ENCODE peak calls at places on chromosomes 12 and 14, in eight cellular contexts. One of them, this sample, is unnamed. For H3K27me3, the result is how much of the 10 kb centered on the place peaks cover.

GRCh38 chr14:23640524-23641141 is 4.5 kb downstream of the DHRS2 start:
- DNase-seq in mesenchymal stem cell: no peak
- DNase-seq in PC-3: peak
- DNase-seq in psoas muscle: no peak
- DNase-seq in colonic mucosa: peak
- DNase-seq in mammary epithelial cell: peak
- DNase-seq in IMR-90: peak
- DNase-seq in left ventricle myocardium inferior: peak
- DNase-seq in this sample: peak

GRCh38 chr14:22168092-22168955 is 420.7 kb downstream of the DAD1 start:
- DNase-seq in mesenchymal stem cell: peak
- DNase-seq in PC-3: peak
- DNase-seq in psoas muscle: no peak
- DNase-seq in colonic mucosa: no peak
- DNase-seq in mammary epithelial cell: no peak
- DNase-seq in IMR-90: peak
- DNase-seq in left ventricle myocardium inferior: no peak
- DNase-seq in this sample: no peak

GRCh38 chr14:53215101-53215500 is 62.0 kb upstream of the DDHD1 start:
- DNase-seq in mesenchymal stem cell: no peak
- DNase-seq in PC-3: no peak
- DNase-seq in psoas muscle: no peak
- DNase-seq in colonic mucosa: no peak
- DNase-seq in mammary epithelial cell: no peak
- DNase-seq in IMR-90: no peak
- DNase-seq in left ventricle myocardium inferior: no peak
- DNase-seq in this sample: no peak

GRCh38 chr12:93978553-93978952 is 169.8 kb upstream of the PLXNC1 start:
- DNase-seq in mesenchymal stem cell: peak
- DNase-seq in PC-3: peak
- DNase-seq in psoas muscle: no peak
- DNase-seq in colonic mucosa: no peak
- DNase-seq in mammary epithelial cell: peak
- DNase-seq in IMR-90: peak
- DNase-seq in left ventricle myocardium inferior: no peak
- DNase-seq in this sample: no peak

GRCh38 chr12:51334774-51335173 is 10.8 kb upstream of the BIN2 start:
- DNase-seq in mesenchymal stem cell: no peak
- DNase-seq in PC-3: no peak
- DNase-seq in psoas muscle: no peak
- DNase-seq in colonic mucosa: peak
- DNase-seq in mammary epithelial cell: no peak
- DNase-seq in IMR-90: peak
- DNase-seq in left ventricle myocardium inferior: no peak
- DNase-seq in this sample: no peak

GRCh38 chr14:25945746-25946145 is 652.1 kb downstream of the NOVA1 start:
- DNase-seq in mesenchymal stem cell: no peak
- DNase-seq in PC-3: no peak
- DNase-seq in psoas muscle: no peak
- DNase-seq in colonic mucosa: no peak
- DNase-seq in mammary epithelial cell: no peak
- DNase-seq in IMR-90: no peak
- DNase-seq in left ventricle myocardium inferior: no peak
- DNase-seq in this sample: no peak

GRCh38 chr14:33938131-33938949 is 12.5 kb downstream of the EGLN3 start:
- DNase-seq in mesenchymal stem cell: peak
- DNase-seq in PC-3: peak
- DNase-seq in psoas muscle: peak
- DNase-seq in colonic mucosa: peak
- DNase-seq in mammary epithelial cell: peak
- DNase-seq in IMR-90: no peak
- DNase-seq in left ventricle myocardium inferior: peak
- DNase-seq in this sample: no peak

GRCh38 chr12:95838125-95838524 is 20.6 kb upstream of the SNRPF start:
- DNase-seq in mesenchymal stem cell: no peak
- DNase-seq in PC-3: peak
- DNase-seq in psoas muscle: no peak
- DNase-seq in colonic mucosa: peak
- DNase-seq in mammary epithelial cell: no peak
- DNase-seq in IMR-90: peak
- DNase-seq in left ventricle myocardium inferior: no peak
- DNase-seq in this sample: peak

GRCh38 chr14:90276627-90277367 is 20.4 kb downstream of the PSMC1 start:
- DNase-seq in mesenchymal stem cell: no peak
- DNase-seq in PC-3: peak
- DNase-seq in psoas muscle: no peak
- DNase-seq in colonic mucosa: no peak
- DNase-seq in mammary epithelial cell: no peak
- DNase-seq in IMR-90: peak
- DNase-seq in left ventricle myocardium inferior: no peak
- DNase-seq in this sample: no peak

GRCh38 chr12:110347767-110348166 is 55.7 kb downstream of the ANAPC7 start:
- DNase-seq in mesenchymal stem cell: no peak
- DNase-seq in PC-3: no peak
- DNase-seq in psoas muscle: no peak
- DNase-seq in colonic mucosa: no peak
- DNase-seq in mammary epithelial cell: no peak
- DNase-seq in IMR-90: no peak
- DNase-seq in left ventricle myocardium inferior: no peak
- DNase-seq in this sample: no peak

GRCh38 chr12:13198240-13198639 is 1.7 kb downstream of the EMP1 start:
- DNase-seq in mesenchymal stem cell: peak
- DNase-seq in PC-3: no peak
- DNase-seq in psoas muscle: no peak
- DNase-seq in colonic mucosa: no peak
- DNase-seq in mammary epithelial cell: no peak
- DNase-seq in IMR-90: no peak
- DNase-seq in left ventricle myocardium inferior: no peak
- DNase-seq in this sample: no peak
- H3K4me3 ChIP-seq in mesenchymal stem cell: peak
- H3K4me3 ChIP-seq in PC-3: peak
- H3K4me3 ChIP-seq in psoas muscle: peak
- H3K4me3 ChIP-seq in colonic mucosa: peak
- H3K4me3 ChIP-seq in mammary epithelial cell: peak
- H3K4me3 ChIP-seq in IMR-90: peak
- H3K4me3 ChIP-seq in left ventricle myocardium inferior: peak
- H3K4me3 ChIP-seq in this sample: peak

DNA sequence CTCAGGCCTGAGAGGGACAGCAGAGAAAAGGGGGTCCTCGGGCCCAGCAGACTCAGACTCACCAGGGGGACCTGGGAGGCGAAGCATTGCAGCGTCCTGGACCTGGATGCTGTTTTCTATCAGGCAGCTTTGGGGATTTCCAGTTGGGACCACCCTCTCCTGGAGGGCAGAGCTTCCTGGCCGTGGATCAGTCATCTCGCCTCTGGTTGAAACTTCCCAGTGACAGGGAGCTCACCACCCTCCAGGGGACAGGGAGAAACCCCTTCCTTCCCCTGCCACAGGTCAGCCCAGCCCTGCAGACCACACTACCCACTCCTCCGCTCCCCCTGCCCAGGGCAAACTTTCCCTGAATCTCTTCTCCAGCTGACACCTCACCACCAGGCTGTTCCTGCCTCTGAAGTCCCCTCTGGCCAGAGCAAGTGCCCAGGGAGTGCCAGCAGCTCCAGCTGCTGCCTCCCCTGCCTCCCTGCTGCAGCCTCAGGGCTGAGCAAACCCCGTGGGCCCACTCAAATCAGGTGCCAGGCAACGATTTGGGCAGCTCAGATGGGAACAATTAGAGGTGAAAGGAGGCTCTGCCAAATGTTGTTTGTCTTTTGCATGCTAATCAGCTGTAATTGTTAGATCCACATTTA is 322.6 kb upstream of the SFSWAP start:
- DNase-seq in mesenchymal stem cell: no peak
- DNase-seq in PC-3: no peak
- DNase-seq in psoas muscle: no peak
- DNase-seq in colonic mucosa: no peak
- DNase-seq in mammary epithelial cell: no peak
- DNase-seq in IMR-90: no peak
- DNase-seq in left ventricle myocardium inferior: no peak
- DNase-seq in this sample: no peak
- H3K27me3 ChIP-seq in mesenchymal stem cell: half or more
- H3K27me3 ChIP-seq in PC-3: under half
- H3K27me3 ChIP-seq in psoas muscle: under half
- H3K27me3 ChIP-seq in colonic mucosa: under half
- H3K27me3 ChIP-seq in mammary epithelial cell: under half
- H3K27me3 ChIP-seq in IMR-90: under half
- H3K27me3 ChIP-seq in left ventricle myocardium inferior: half or more
- H3K27me3 ChIP-seq in this sample: under half

GRCh38 chr12:120092531-120093335 is 23.8 kb downstream of the RAB35 start:
- DNase-seq in mesenchymal stem cell: no peak
- DNase-seq in PC-3: no peak
- DNase-seq in psoas muscle: peak
- DNase-seq in colonic mucosa: no peak
- DNase-seq in mammary epithelial cell: no peak
- DNase-seq in IMR-90: no peak
- DNase-seq in left ventricle myocardium inferior: no peak
- DNase-seq in this sample: no peak

GRCh38 chr12:120094485-120094884 is 22.1 kb downstream of the RAB35 start:
- DNase-seq in mesenchymal stem cell: no peak
- DNase-seq in PC-3: no peak
- DNase-seq in psoas muscle: peak
- DNase-seq in colonic mucosa: no peak
- DNase-seq in mammary epithelial cell: no peak
- DNase-seq in IMR-90: no peak
- DNase-seq in left ventricle myocardium inferior: no peak
- DNase-seq in this sample: peak

GRCh38 chr12:120093592-120094355 is 22.8 kb downstream of the RAB35 start:
- DNase-seq in mesenchymal stem cell: peak
- DNase-seq in PC-3: no peak
- DNase-seq in psoas muscle: peak
- DNase-seq in colonic mucosa: no peak
- DNase-seq in mammary epithelial cell: no peak
- DNase-seq in IMR-90: no peak
- DNase-seq in left ventricle myocardium inferior: no peak
- DNase-seq in this sample: no peak

GRCh38 chr12:120091371-120092090 is 25.0 kb downstream of the RAB35 start:
- DNase-seq in mesenchymal stem cell: no peak
- DNase-seq in PC-3: no peak
- DNase-seq in psoas muscle: peak
- DNase-seq in colonic mucosa: no peak
- DNase-seq in mammary epithelial cell: no peak
- DNase-seq in IMR-90: no peak
- DNase-seq in left ventricle myocardium inferior: no peak
- DNase-seq in this sample: no peak

GRCh38 chr12:120093336-120093591 is 23.3 kb downstream of the RAB35 start:
- DNase-seq in mesenchymal stem cell: no peak
- DNase-seq in PC-3: no peak
- DNase-seq in psoas muscle: no peak
- DNase-seq in colonic mucosa: no peak
- DNase-seq in mammary epithelial cell: no peak
- DNase-seq in IMR-90: no peak
- DNase-seq in left ventricle myocardium inferior: no peak
- DNase-seq in this sample: no peak
- H3K4me3 ChIP-seq in mesenchymal stem cell: no peak
- H3K4me3 ChIP-seq in PC-3: no peak
- H3K4me3 ChIP-seq in psoas muscle: no peak
- H3K4me3 ChIP-seq in colonic mucosa: no peak
- H3K4me3 ChIP-seq in mammary epithelial cell: no peak
- H3K4me3 ChIP-seq in IMR-90: no peak
- H3K4me3 ChIP-seq in left ventricle myocardium inferior: no peak
- H3K4me3 ChIP-seq in this sample: no peak

GRCh38 chr12:26112703-26113147 is 12.1 kb downstream of the BHLHE41 start:
- DNase-seq in mesenchymal stem cell: peak
- DNase-seq in PC-3: peak
- DNase-seq in psoas muscle: no peak
- DNase-seq in colonic mucosa: no peak
- DNase-seq in mammary epithelial cell: no peak
- DNase-seq in IMR-90: peak
- DNase-seq in left ventricle myocardium inferior: no peak
- DNase-seq in this sample: no peak
- H3K27me3 ChIP-seq in mesenchymal stem cell: under half
- H3K27me3 ChIP-seq in PC-3: under half
- H3K27me3 ChIP-seq in psoas muscle: under half
- H3K27me3 ChIP-seq in colonic mucosa: under half
- H3K27me3 ChIP-seq in mammary epithelial cell: under half
- H3K27me3 ChIP-seq in IMR-90: under half
- H3K27me3 ChIP-seq in left ventricle myocardium inferior: under half
- H3K27me3 ChIP-seq in this sample: under half

DNA sequence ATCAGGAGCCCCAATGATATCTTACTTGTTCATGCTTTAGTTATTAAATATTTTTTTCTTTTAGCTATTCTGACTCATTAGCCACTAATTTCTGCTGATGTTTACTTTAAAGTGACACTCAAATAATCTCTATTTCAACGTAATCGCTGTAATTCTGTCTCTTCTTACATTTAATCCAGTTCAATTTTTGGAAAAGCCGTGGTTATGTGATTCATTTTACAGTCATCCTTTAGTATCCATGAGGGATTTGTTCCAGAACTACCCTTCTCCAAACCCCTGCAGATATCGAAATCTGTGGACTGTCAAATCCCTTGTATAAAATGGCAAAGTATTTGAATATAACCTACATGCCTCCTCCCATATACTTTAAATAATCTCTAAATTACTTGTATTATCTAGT is 1103.4 kb downstream of the LRFN5 start:
- DNase-seq in mesenchymal stem cell: no peak
- DNase-seq in PC-3: peak
- DNase-seq in psoas muscle: no peak
- DNase-seq in colonic mucosa: no peak
- DNase-seq in mammary epithelial cell: no peak
- DNase-seq in IMR-90: peak
- DNase-seq in left ventricle myocardium inferior: no peak
- DNase-seq in this sample: no peak
- H3K4me3 ChIP-seq in mesenchymal stem cell: no peak
- H3K4me3 ChIP-seq in PC-3: no peak
- H3K4me3 ChIP-seq in psoas muscle: no peak
- H3K4me3 ChIP-seq in colonic mucosa: no peak
- H3K4me3 ChIP-seq in mammary epithelial cell: no peak
- H3K4me3 ChIP-seq in IMR-90: no peak
- H3K4me3 ChIP-seq in left ventricle myocardium inferior: no peak
- H3K4me3 ChIP-seq in this sample: no peak

GRCh38 chr14:95341115-95341514 is 21.4 kb upstream of the CLMN start:
- DNase-seq in mesenchymal stem cell: no peak
- DNase-seq in PC-3: peak
- DNase-seq in psoas muscle: no peak
- DNase-seq in colonic mucosa: no peak
- DNase-seq in mammary epithelial cell: peak
- DNase-seq in IMR-90: no peak
- DNase-seq in left ventricle myocardium inferior: no peak
- DNase-seq in this sample: no peak
- H3K27me3 ChIP-seq in mesenchymal stem cell: under half
- H3K27me3 ChIP-seq in PC-3: under half
- H3K27me3 ChIP-seq in psoas muscle: under half
- H3K27me3 ChIP-seq in colonic mucosa: under half
- H3K27me3 ChIP-seq in mammary epithelial cell: under half
- H3K27me3 ChIP-seq in IMR-90: under half
- H3K27me3 ChIP-seq in left ventricle myocardium inferior: under half
- H3K27me3 ChIP-seq in this sample: under half